ENCODE peak calls at places on chromosome 15, in nine cellular contexts. G is transverse colon; B is HuH-7; L is stimulated activated CD8-positive, alpha-beta memory T cell treated with anti-CD3 and anti-CD28 coated beads, Interleukin-12 subunit alpha, Interleukin-12 subunit beta, amount 100 ng/mL, for 1 hour; K is IMR-90; C is nephron progenitor cell; W is stimulated activated naive CD4-positive, alpha-beta T cell treated with Interleukin-2 at 50 U/mL for 16 hours; M is endothelial cell; O is NCI-H2171 treated with DMSO at 0.1 percent for 48 hours. E is an unnamed sample.

GRCh38 chr15:88032787-88033186 is 223.8 kb downstream of the NTRK3 start:
- DNase-seq in G (no peak), B (no peak), L (no peak), K (no peak), C (no peak), W (no peak), M (no peak), O (no peak), E (no peak)

GRCh38 chr15:80693682-80694623 is 1.2 kb upstream of the ABHD17C start:
- DNase-seq in G (no peak), B (peak), L (no peak), K (peak), C (no peak), W (no peak), M (no peak), O (peak), E (no peak)

GRCh38 chr15:100663550-100664335 is 61.4 kb downstream of the ASB7 start:
- DNase-seq in G (no peak), B (no peak), L (no peak), K (peak), C (no peak), W (no peak), M (no peak), O (no peak), E (no peak)

GRCh38 chr15:56074866-56075265 is 81.5 kb upstream of the NEDD4 start:
- DNase-seq in G (no peak), B (no peak), L (no peak), K (no peak), C (no peak), W (no peak), M (no peak), O (no peak), E (peak)

GRCh38 chr15:30791239-30791638 is 112.5 kb upstream of the FAN1 start:
- DNase-seq in G (no peak), B (no peak), L (no peak), K (no peak), C (peak), W (no peak), M (no peak), O (no peak), E (peak)

GRCh38 chr15:43922021-43922420 is 95.2 kb downstream of the WDR76 start:
- DNase-seq in G (no peak), B (no peak), L (no peak), K (peak), C (no peak), W (no peak), M (no peak), O (no peak), E (no peak)

GRCh38 chr15:97652041-97652440 is 308.5 kb upstream of the ARRDC4 start:
- DNase-seq in G (no peak), B (no peak), L (no peak), K (no peak), C (no peak), W (no peak), M (no peak), O (no peak), E (peak)

GRCh38 chr15:45378149-45378912 is at the start of gene GATM:
- DNase-seq in G (peak), B (no peak), L (peak), K (peak), C (peak), W (peak), M (peak), O (peak), E (peak)

GRCh38 chr15:37086120-37086519 is 14.2 kb downstream of the MEIS2 start:
- DNase-seq in G (no peak), B (no peak), L (no peak), K (no peak), C (no peak), W (no peak), M (no peak), O (no peak), E (no peak)

GRCh38 chr15:34239151-34239761 is 14.4 kb downstream of the EMC4 start:
- DNase-seq in G (no peak), B (no peak), L (no peak), K (peak), C (no peak), W (peak), M (no peak), O (no peak), E (no peak)

GRCh38 chr15:99408236-99409096 is 157.2 kb downstream of the LRRC28 start:
- DNase-seq in G (no peak), B (no peak), L (no peak), K (peak), C (no peak), W (no peak), M (no peak), O (peak), E (no peak)

GRCh38 chr15:89496155-89497098 is at the start of gene RHCG:
- DNase-seq in G (peak), B (peak), L (no peak), K (peak), C (peak), W (no peak), M (peak), O (peak), E (peak)

GRCh38 chr15:41695750-41696436 is 35.7 kb downstream of the MGA start:
- DNase-seq in G (peak), B (peak), L (peak), K (peak), C (no peak), W (peak), M (peak), O (no peak), E (no peak)

GRCh38 chr15:25243800-25244097 is 195.1 kb downstream of the UBE3A start:
- DNase-seq in G (peak), B (no peak), L (no peak), K (no peak), C (no peak), W (no peak), M (no peak), O (no peak), E (no peak)

GRCh38 chr15:75153084-75153483 is 48.6 kb upstream of the C15orf39 start:
- DNase-seq in G (no peak), B (no peak), L (no peak), K (peak), C (no peak), W (no peak), M (no peak), O (peak), E (no peak)

GRCh38 chr15:68632101-68632500 is 53.3 kb downstream of the CORO2B start:
- DNase-seq in G (no peak), B (no peak), L (no peak), K (no peak), C (no peak), W (no peak), M (no peak), O (no peak), E (no peak)

GRCh38 chr15:82040862-82041261 is 5.0 kb downstream of the MEX3B start:
- DNase-seq in G (no peak), B (peak), L (no peak), K (no peak), C (peak), W (no peak), M (no peak), O (peak), E (peak)

GRCh38 chr15:35166730-35167359 is 81.8 kb upstream of the NANOGP8 start:
- DNase-seq in G (no peak), B (no peak), L (no peak), K (peak), C (no peak), W (no peak), M (no peak), O (no peak), E (no peak)

GRCh38 chr15:99925661-99926461 is 192.6 kb upstream of the LYSMD4 start:
- DNase-seq in G (peak), B (peak), L (peak), K (no peak), C (peak), W (peak), M (peak), O (peak), E (peak)

GRCh38 chr15:25186411-25186810 is 231.6 kb downstream of the SNRPN start:
- DNase-seq in G (no peak), B (no peak), L (no peak), K (no peak), C (no peak), W (no peak), M (no peak), O (no peak), E (no peak)